ENCODE peak calls at places on chromosomes 6 and 20, in five cellular contexts. C, V, F, I and G are unnamed samples.

GRCh38 chr20:25062841-25063240 is 4.9 kb upstream of the ACSS1 start:
- DNase-seq in C (no peak), V (no peak), F (no peak), I (no peak), G (no peak)

GRCh38 chr6:113511100-113511499 is 346.0 kb upstream of the MARCKS start:
- DNase-seq in C (no peak), V (no peak), F (no peak), I (no peak), G (no peak)

GRCh38 chr6:139474145-139475108 is 100.0 kb upstream of the CITED2 start:
- DNase-seq in C (no peak), V (no peak), F (no peak), I (no peak), G (no peak)

GRCh38 chr6:20877008-20877937 is 343.0 kb downstream of the CDKAL1 start:
- DNase-seq in C (peak), V (no peak), F (peak), I (peak), G (peak)

GRCh38 chr6:23073851-23074250 is 504.5 kb downstream of the HDGFL1 start:
- DNase-seq in C (no peak), V (no peak), F (no peak), I (no peak), G (no peak)

GRCh38 chr6:1624071-1624847 is 14.5 kb downstream of the FOXC1 start:
- DNase-seq in C (peak), V (no peak), F (no peak), I (no peak), G (no peak)

GRCh38 chr20:34538671-34539123 is 19.8 kb upstream of the MAP1LC3A start:
- DNase-seq in C (peak), V (no peak), F (peak), I (no peak), G (peak)

GRCh38 chr6:50655848-50656453 is 57.4 kb upstream of the TFAP2D start:
- DNase-seq in C (no peak), V (no peak), F (no peak), I (no peak), G (no peak)

GRCh38 chr20:62596921-62597320 is 45.4 kb upstream of the SLCO4A1 start:
- DNase-seq in C (no peak), V (no peak), F (peak), I (no peak), G (no peak)

GRCh38 chr6:138001750-138002349 is 105.4 kb downstream of the PERP start:
- DNase-seq in C (peak), V (peak), F (peak), I (no peak), G (peak)

GRCh38 chr20:45383131-45383530 is 5.0 kb upstream of the TP53TG5 start:
- DNase-seq in C (no peak), V (no peak), F (no peak), I (no peak), G (no peak)

GRCh38 chr6:42075159-42075838 is 25.0 kb downstream of the TAF8 start:
- DNase-seq in C (peak), V (no peak), F (peak), I (no peak), G (peak)

GRCh38 chr6:44494011-44494501 is 106.5 kb downstream of the CDC5L start:
- DNase-seq in C (no peak), V (no peak), F (no peak), I (no peak), G (no peak)

GRCh38 chr20:21709535-21709904 is 4.1 kb downstream of the PAX1 start:
- DNase-seq in C (no peak), V (no peak), F (no peak), I (no peak), G (no peak)

GRCh38 chr6:112957526-112957916 is 610.4 kb downstream of the RFPL4B start:
- DNase-seq in C (no peak), V (no peak), F (no peak), I (no peak), G (no peak)

GRCh38 chr6:149938571-149939462 is 3.0 kb upstream of the ULBP2 start:
- DNase-seq in C (peak), V (peak), F (no peak), I (no peak), G (peak)

GRCh38 chr20:1632228-1632577 is 12.4 kb upstream of the SIRPB1 start:
- DNase-seq in C (peak), V (no peak), F (no peak), I (no peak), G (peak)